ENCODE peak calls at places on chromosomes 3 and 15, in six cellular contexts. V, G, W, L, U and B are unnamed samples.

GRCh38 chr3:127734754-127735473 is 62.2 kb downstream of the ABTB1 start:
- DNase-seq in W (no peak), U (no peak), L (no peak), V (no peak), G (no peak), B (no peak)

GRCh38 chr3:102163039-102163817 is 271.6 kb upstream of the ZPLD1 start:
- DNase-seq in G (no peak), W (no peak), L (no peak), V (no peak), U (no peak), B (no peak)

GRCh38 chr15:91853968-91854943 is 748 bp downstream of the SLCO3A1 start:
- DNase-seq in V (no peak), U (no peak), G (no peak), W (no peak), L (no peak), B (peak; percentile 53)

GRCh38 chr3:30258426-30259392 is 347.7 kb upstream of the TGFBR2 start:
- DNase-seq in W (no peak), U (no peak), G (no peak), L (no peak), V (peak; percentile 100), B (no peak)

GRCh38 chr15:65666257-65666656 is 44.5 kb downstream of the SLC24A1 start:
- DNase-seq in G (no peak), V (no peak), L (no peak), W (no peak), U (no peak), B (no peak)

GRCh38 chr15:68364660-68365035 is 67.3 kb downstream of the ITGA11 start:
- DNase-seq in U (no peak), W (no peak), L (no peak), V (no peak), G (no peak), B (no peak)

GRCh38 chr3:190585771-190586630 is 72.1 kb downstream of the IL1RAP start:
- DNase-seq in U (peak; percentile 3), W (no peak), G (peak; percentile 81), L (peak; percentile 43), V (peak; percentile 60), B (no peak)

GRCh38 chr15:85778107-85778776 is 16.5 kb downstream of the KLHL25 start:
- DNase-seq in U (no peak), L (no peak), W (no peak), G (no peak), V (no peak), B (no peak)

GRCh38 chr15:95812491-95812890 is 518.0 kb upstream of the NR2F2 start:
- DNase-seq in U (no peak), L (no peak), V (no peak), W (no peak), G (no peak), B (no peak)

GRCh38 chr3:123064506-123064905 is 2.3 kb upstream of the PDIA5 start:
- DNase-seq in U (no peak), W (no peak), G (no peak), V (no peak), L (no peak), B (no peak)

GRCh38 chr3:196650740-196651311 is 11.3 kb downstream of the NRROS start:
- DNase-seq in W (no peak), V (peak; percentile 36), L (no peak), U (peak; percentile 85), G (no peak), B (no peak)

GRCh38 chr3:53044371-53045106 is 1.3 kb downstream of the SFMBT1 start:
- DNase-seq in L (no peak), G (no peak), U (peak; percentile 38), W (no peak), V (no peak), B (peak; percentile 42)

GRCh38 chr3:47890832-47891620 is 88.1 kb downstream of the DHX30 start:
- DNase-seq in G (no peak), W (no peak), L (no peak), V (no peak), U (no peak), B (no peak)

GRCh38 chr3:29764059-29764458 is 483.2 kb downstream of the RBMS3 start:
- DNase-seq in W (no peak), L (no peak), G (no peak), U (no peak), V (no peak), B (no peak)

GRCh38 chr3:64398431-64398830 is 173.2 kb upstream of the PRICKLE2 start:
- DNase-seq in V (no peak), G (no peak), U (no peak), L (no peak), W (no peak), B (no peak)

GRCh38 chr3:74537164-74537563 is 77.3 kb downstream of the CNTN3 start:
- DNase-seq in L (no peak), U (no peak), W (no peak), G (no peak), V (no peak), B (no peak)

GRCh38 chr3:48411606-48412374 is 18.1 kb downstream of the PLXNB1 start:
- DNase-seq in G (no peak), U (no peak), L (no peak), W (no peak), V (no peak), B (peak; percentile 5)

GRCh38 chr3:113625724-113626348 is 70.6 kb downstream of the USF3 start:
- DNase-seq in V (no peak), L (no peak), G (no peak), U (no peak), W (no peak), B (no peak)

GRCh38 chr3:65545429-65545828 is 493.3 kb downstream of the MAGI1 start:
- DNase-seq in L (no peak), V (no peak), G (no peak), W (no peak), U (no peak), B (no peak)

GRCh38 chr3:15815696-15816095 is 17.9 kb upstream of the ANKRD28 start:
- DNase-seq in G (peak; percentile 49), U (peak; percentile 34), L (no peak), V (peak; percentile 30), W (no peak), B (no peak)

GRCh38 chr3:15330031-15330596 is 2.3 kb downstream of the SH3BP5 start:
- DNase-seq in W (no peak), V (no peak), L (no peak), G (no peak), U (peak; percentile 48), B (no peak)

GRCh38 chr15:24858737-24859601 is 95.8 kb upstream of the SNRPN start:
- DNase-seq in W (no peak), G (no peak), L (no peak), U (no peak), V (no peak), B (no peak)

GRCh38 chr3:50616003-50616769 is 765 bp upstream of the MAPKAPK3 start:
- DNase-seq in W (no peak), U (peak; percentile 87), V (peak; percentile 74), G (peak; percentile 82), L (peak; percentile 71), B (peak; percentile 91)

GRCh38 chr3:13294442-13295351 is 125.4 kb downstream of the NUP210 start:
- DNase-seq in W (no peak), G (no peak), L (no peak), U (no peak), V (no peak), B (no peak)

GRCh38 chr3:13299531-13300155 is 120.5 kb downstream of the NUP210 start:
- DNase-seq in U (no peak), W (no peak), V (no peak), G (no peak), L (no peak), B (no peak)

GRCh38 chr3:13300546-13301294 is 119.4 kb downstream of the NUP210 start:
- DNase-seq in V (no peak), W (no peak), G (no peak), U (no peak), L (no peak), B (no peak)

GRCh38 chr3:13292371-13292770 is 127.8 kb downstream of the NUP210 start:
- DNase-seq in W (no peak), G (no peak), V (no peak), U (no peak), L (no peak), B (no peak)

GRCh38 chr3:13296662-13297061 is 123.5 kb downstream of the NUP210 start:
- DNase-seq in V (no peak), G (no peak), W (no peak), U (no peak), L (no peak), B (no peak)
- TF ChIP-seq CTCF in V (no peak), G (no peak), W (no peak), U (no peak), L (no peak), B (no peak)

GRCh38 chr3:87125116-87125515 is 102.0 kb upstream of the CHMP2B start:
- DNase-seq in W (no peak), U (no peak), L (no peak), G (no peak), V (no peak), B (no peak)
- TF ChIP-seq ATF3 in W (no peak), U (no peak), L (no peak), G (no peak), V (no peak), B (no peak)

GRCh38 chr3:163490119-163490518 is 1588.2 kb downstream of the SI start:
- DNase-seq in W (no peak), V (peak; percentile 57), L (peak; percentile 51), U (peak; percentile 59), G (peak; percentile 48), B (peak; percentile 79)
- TF ChIP-seq CTCF in W (peak; percentile 78), V (peak; percentile 89), L (peak; percentile 95), U (peak; percentile 57), G (peak; percentile 77), B (peak; percentile 64)

DNA sequence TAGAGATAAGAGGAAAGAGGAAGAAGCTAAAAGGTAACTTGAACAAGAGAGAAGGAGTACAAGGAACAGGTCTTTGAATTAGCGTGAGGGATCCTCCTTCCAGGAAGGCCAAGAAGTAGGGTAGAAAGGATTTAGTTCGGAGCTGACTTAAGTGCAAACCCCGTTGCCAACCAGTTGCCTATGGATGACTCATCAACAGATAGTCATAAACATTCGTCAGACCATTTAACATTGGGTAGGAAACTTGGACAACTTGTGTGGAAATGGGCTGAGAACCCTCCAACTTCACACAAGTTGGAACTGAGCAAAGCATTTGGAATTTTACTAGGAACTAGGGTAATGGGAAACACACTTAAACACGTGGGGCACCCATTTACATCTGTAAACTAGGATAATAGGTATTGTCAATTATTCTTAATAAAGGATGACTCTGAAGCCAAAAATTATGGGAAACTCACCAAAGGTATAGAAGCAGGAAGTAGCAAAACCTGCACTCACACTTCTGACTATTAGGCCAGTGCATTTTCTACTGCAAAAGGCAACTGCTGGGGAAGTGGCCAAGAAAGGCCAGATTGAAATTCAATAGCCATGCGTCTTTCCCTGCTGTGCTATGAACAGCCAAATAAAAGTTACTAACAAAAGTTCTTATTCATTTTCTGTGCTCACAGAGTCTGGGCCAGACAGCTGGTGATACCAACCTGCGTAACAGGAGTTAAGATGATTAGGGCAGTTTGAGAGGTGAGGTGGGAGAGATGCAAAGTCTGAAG is 174.5 kb upstream of the TMC3 start:
- DNase-seq in U (no peak), G (no peak), V (no peak), W (no peak), L (no peak), B (no peak)
- TF ChIP-seq ATF3 in U (peak; percentile 79), G (no peak), V (no peak), W (no peak), L (no peak), B (no peak)

GRCh38 chr3:124492824-124493223 is 237.4 kb upstream of the UMPS start:
- DNase-seq in G (peak; percentile 54), L (peak; percentile 49), W (no peak), V (peak; percentile 73), U (peak; percentile 44), B (peak; percentile 58)
- TF ChIP-seq CTCF in G (peak; percentile 75), L (peak; percentile 22), W (peak; percentile 37), V (peak; percentile 84), U (peak; percentile 36), B (no peak)